ENCODE peak calls at places on chromosome 3, in eight cellular contexts. Q, H, K, Y, L, S, G and P are unnamed samples.

GRCh38 chr3:111769110-111769509 is 90.0 kb upstream of the PHLDB2 start:
- DNase-seq in Q (no peak), H (no peak), K (no peak), Y (no peak), L (no peak), S (no peak), G (no peak), P (no peak)

GRCh38 chr3:87033205-87033604 is 42.3 kb upstream of the VGLL3 start:
- DNase-seq in Q (no peak), H (no peak), K (no peak), Y (no peak), L (no peak), S (no peak), G (no peak), P (no peak)

GRCh38 chr3:126880898-126881297 is 102.0 kb upstream of the PLXNA1 start:
- DNase-seq in Q (no peak), H (no peak), K (no peak), Y (no peak), L (no peak), S (no peak), G (no peak), P (no peak)

GRCh38 chr3:112858410-112859069 is 11.9 kb upstream of the CD200R1L start:
- DNase-seq in Q (no peak), H (no peak), K (no peak), Y (no peak), L (no peak), S (no peak), G (no peak), P (no peak)

GRCh38 chr3:124972457-124972856 is 37.9 kb upstream of the MUC13 start:
- DNase-seq in Q (no peak), H (no peak), K (no peak), Y (no peak), L (no peak), S (no peak), G (no peak), P (peak)

GRCh38 chr3:79326642-79327041 is 441.2 kb downstream of the ROBO1 start:
- DNase-seq in Q (no peak), H (no peak), K (no peak), Y (no peak), L (no peak), S (no peak), G (no peak), P (no peak)

GRCh38 chr3:157091096-157091833 is 68.7 kb downstream of the CCNL1 start:
- DNase-seq in Q (no peak), H (no peak), K (no peak), Y (no peak), L (no peak), S (peak), G (no peak), P (no peak)

GRCh38 chr3:165754219-165755007 is 82.8 kb downstream of the BCHE start:
- DNase-seq in Q (no peak), H (no peak), K (peak), Y (no peak), L (no peak), S (no peak), G (no peak), P (no peak)

GRCh38 chr3:179172546-179172945 is 24.4 kb downstream of the PIK3CA start:
- DNase-seq in Q (no peak), H (no peak), K (no peak), Y (no peak), L (no peak), S (no peak), G (no peak), P (no peak)

GRCh38 chr3:156668073-156668763 is 6.2 kb upstream of the TIPARP start:
- DNase-seq in Q (peak), H (no peak), K (peak), Y (no peak), L (no peak), S (no peak), G (no peak), P (no peak)

GRCh38 chr3:20406621-20407020 is 220.6 kb upstream of the SGO1 start:
- DNase-seq in Q (no peak), H (peak), K (no peak), Y (no peak), L (no peak), S (no peak), G (no peak), P (peak)

GRCh38 chr3:111729087-111729846 is 129.8 kb upstream of the PHLDB2 start:
- DNase-seq in Q (no peak), H (no peak), K (peak), Y (no peak), L (no peak), S (no peak), G (no peak), P (no peak)

GRCh38 chr3:23659274-23659673 is 146.5 kb upstream of the UBE2E1 start:
- DNase-seq in Q (no peak), H (no peak), K (no peak), Y (peak), L (no peak), S (peak), G (no peak), P (no peak)

GRCh38 chr3:111852540-111852939 is 6.5 kb upstream of the PHLDB2 start:
- DNase-seq in Q (no peak), H (no peak), K (no peak), Y (no peak), L (no peak), S (no peak), G (peak), P (no peak)

GRCh38 chr3:195195321-195196209 is 75.4 kb downstream of the XXYLT1 start:
- DNase-seq in Q (peak), H (peak), K (no peak), Y (no peak), L (no peak), S (no peak), G (no peak), P (no peak)

GRCh38 chr3:71152892-71153265 is 430.6 kb downstream of the FOXP1 start:
- DNase-seq in Q (peak), H (no peak), K (no peak), Y (no peak), L (no peak), S (no peak), G (no peak), P (peak)

GRCh38 chr3:193040836-193041672 is 123.4 kb upstream of the MB21D2 start:
- DNase-seq in Q (peak), H (peak), K (peak), Y (peak), L (peak), S (peak), G (peak), P (peak)

GRCh38 chr3:34263014-34263714 is 464.7 kb downstream of the PDCD6IP start:
- DNase-seq in Q (no peak), H (no peak), K (no peak), Y (no peak), L (no peak), S (no peak), G (no peak), P (no peak)

GRCh38 chr3:50600841-50601591 is 10.6 kb downstream of the CISH start:
- DNase-seq in Q (peak), H (no peak), K (peak), Y (no peak), L (peak), S (no peak), G (peak), P (peak)

GRCh38 chr3:104596551-104596950 is 770.2 kb upstream of the ALCAM start:
- DNase-seq in Q (peak), H (peak), K (peak), Y (peak), L (peak), S (peak), G (peak), P (peak)

GRCh38 chr3:104596054-104596453 is 770.7 kb upstream of the ALCAM start:
- DNase-seq in Q (no peak), H (no peak), K (peak), Y (no peak), L (no peak), S (no peak), G (no peak), P (no peak)

GRCh38 chr3:104594491-104594890 is 772.2 kb upstream of the ALCAM start:
- DNase-seq in Q (no peak), H (no peak), K (no peak), Y (no peak), L (no peak), S (no peak), G (no peak), P (no peak)

GRCh38 chr3:104604326-104605010 is 762.2 kb upstream of the ALCAM start:
- DNase-seq in Q (peak), H (no peak), K (peak), Y (no peak), L (peak), S (no peak), G (no peak), P (no peak)

GRCh38 chr3:104598848-104599501 is 767.7 kb upstream of the ALCAM start:
- DNase-seq in Q (no peak), H (no peak), K (peak), Y (no peak), L (no peak), S (no peak), G (no peak), P (peak)
- TF ChIP-seq EZH2phosphoT487 in Q (no peak), H (no peak), K (no peak), Y (no peak), L (no peak), S (no peak), G (no peak), P (no peak)

DNA sequence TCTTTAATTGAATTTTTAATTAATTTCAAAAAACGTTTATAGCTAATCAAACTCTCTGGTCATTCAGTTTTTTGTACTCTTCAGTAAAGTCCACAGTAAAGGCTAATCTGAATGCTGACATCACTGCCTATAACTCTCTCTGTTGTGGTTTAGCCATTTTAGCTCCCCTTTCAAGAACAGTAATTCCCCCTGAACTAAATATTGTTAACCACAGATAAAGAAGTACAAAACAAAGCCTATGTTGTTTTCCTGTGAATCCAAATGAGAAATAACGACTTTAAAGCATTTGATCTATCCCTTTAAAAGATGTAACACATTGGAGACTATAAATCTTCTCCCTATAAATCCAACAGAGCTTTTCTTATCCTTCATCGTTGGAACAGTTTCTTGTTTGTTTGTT is 94.2 kb downstream of the ZBTB20 start:
- DNase-seq in Q (no peak), H (no peak), K (no peak), Y (no peak), L (no peak), S (no peak), G (no peak), P (no peak)
- TF ChIP-seq CTCF in Q (no peak), H (no peak), K (no peak), Y (no peak), L (no peak), S (no peak), G (no peak), P (no peak)

GRCh38 chr3:150107429-150108175 is 136.9 kb upstream of the PFN2 start:
- DNase-seq in Q (no peak), H (peak), K (no peak), Y (no peak), L (no peak), S (no peak), G (no peak), P (no peak)

GRCh38 chr3:150105025-150105424 is 134.3 kb upstream of the PFN2 start:
- DNase-seq in Q (no peak), H (no peak), K (no peak), Y (no peak), L (no peak), S (no peak), G (no peak), P (no peak)

GRCh38 chr3:150104564-150104963 is 133.9 kb upstream of the PFN2 start:
- DNase-seq in Q (no peak), H (no peak), K (no peak), Y (no peak), L (no peak), S (no peak), G (no peak), P (no peak)

GRCh38 chr3:150106752-150107428 is 136.2 kb upstream of the PFN2 start:
- DNase-seq in Q (no peak), H (peak), K (peak), Y (no peak), L (no peak), S (no peak), G (peak), P (peak)

GRCh38 chr3:150105886-150106612 is 135.4 kb upstream of the PFN2 start:
- DNase-seq in Q (no peak), H (no peak), K (no peak), Y (no peak), L (no peak), S (no peak), G (no peak), P (no peak)
- TF ChIP-seq EZH2phosphoT487 in Q (no peak), H (no peak), K (no peak), Y (no peak), L (no peak), S (no peak), G (no peak), P (no peak)

GRCh38 chr3:9406856-9407626 is 9.6 kb downstream of the SETD5 start:
- DNase-seq in Q (no peak), H (no peak), K (no peak), Y (no peak), L (no peak), S (no peak), G (no peak), P (no peak)

GRCh38 chr3:9405756-9406155 is 8.3 kb downstream of the SETD5 start:
- DNase-seq in Q (no peak), H (no peak), K (no peak), Y (no peak), L (no peak), S (no peak), G (no peak), P (no peak)

GRCh38 chr3:9403463-9403862 is 6.0 kb downstream of the SETD5 start:
- DNase-seq in Q (no peak), H (no peak), K (no peak), Y (no peak), L (no peak), S (no peak), G (no peak), P (no peak)

GRCh38 chr3:9402410-9403228 is 5.2 kb downstream of the SETD5 start:
- DNase-seq in Q (peak), H (peak), K (no peak), Y (no peak), L (no peak), S (no peak), G (peak), P (peak)

GRCh38 chr3:9404680-9405079 is 7.3 kb downstream of the SETD5 start:
- DNase-seq in Q (no peak), H (peak), K (no peak), Y (no peak), L (no peak), S (no peak), G (peak), P (no peak)
- TF ChIP-seq CTCF in Q (peak), H (peak), K (peak), Y (peak), L (peak), S (no peak), G (no peak), P (peak)

DNA sequence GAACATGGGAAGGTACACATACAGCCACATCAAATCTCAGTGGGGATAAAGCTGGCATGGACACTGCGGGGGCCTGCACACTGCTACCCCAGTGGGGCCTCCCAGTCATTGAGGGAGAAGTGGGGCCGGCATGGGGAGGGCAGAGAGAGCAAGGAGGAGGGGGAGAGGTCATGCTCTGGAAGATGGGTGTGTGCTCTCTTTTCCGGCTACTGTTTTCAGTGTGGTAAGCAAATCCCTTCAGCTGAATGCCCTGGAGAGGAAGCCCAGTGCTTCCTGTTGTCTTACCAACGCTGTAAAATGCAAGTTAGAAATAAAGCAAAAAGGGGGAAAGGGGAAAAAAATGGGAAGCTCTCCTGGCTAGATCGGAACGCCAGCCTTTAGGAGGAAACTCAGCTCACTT is 30.8 kb downstream of the NRROS start:
- DNase-seq in Q (no peak), H (no peak), K (no peak), Y (peak), L (no peak), S (no peak), G (no peak), P (no peak)
- TF ChIP-seq EZH2phosphoT487 in Q (no peak), H (no peak), K (no peak), Y (no peak), L (no peak), S (no peak), G (no peak), P (no peak)

DNA sequence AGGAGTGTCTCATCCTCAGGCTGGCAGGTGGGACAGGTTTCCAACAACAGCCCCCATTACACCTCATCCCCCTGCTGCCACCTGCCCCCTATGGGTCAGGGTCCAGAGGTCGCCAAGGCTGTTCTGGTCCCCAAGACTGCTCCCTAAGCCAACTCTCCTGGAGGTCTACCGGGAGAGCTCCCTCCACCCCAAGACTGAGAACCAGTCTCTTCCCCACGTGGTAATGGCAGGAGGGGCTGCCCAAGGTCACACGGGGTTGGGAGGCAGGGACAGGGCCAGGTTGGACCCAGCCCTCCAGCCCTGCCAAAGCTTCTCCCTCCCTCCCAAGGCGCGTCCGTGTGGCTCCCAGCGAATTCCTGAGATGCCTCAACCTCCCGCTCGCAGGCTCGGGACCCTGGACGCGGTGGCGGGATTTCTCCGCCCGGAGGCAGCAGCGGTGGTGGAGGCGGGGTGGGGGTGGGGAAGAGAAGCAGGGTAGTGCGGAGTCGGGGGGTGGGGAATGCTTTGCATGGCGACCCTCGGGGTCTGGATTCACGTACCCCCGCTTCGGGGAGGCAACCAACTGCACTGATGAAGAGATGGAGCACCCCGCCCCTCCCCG is 80.1 kb downstream of the IQSEC1 start:
- DNase-seq in Q (peak), H (peak), K (peak), Y (no peak), L (no peak), S (no peak), G (peak), P (peak)
- TF ChIP-seq CTCF in Q (peak), H (peak), K (peak), Y (peak), L (peak), S (no peak), G (no peak), P (no peak)

GRCh38 chr3:105260385-105260784 is 106.3 kb upstream of the ALCAM start:
- DNase-seq in Q (no peak), H (no peak), K (no peak), Y (no peak), L (peak), S (no peak), G (no peak), P (no peak)
- TF ChIP-seq EZH2phosphoT487 in Q (no peak), H (no peak), K (no peak), Y (no peak), L (no peak), S (no peak), G (no peak), P (no peak)

DNA sequence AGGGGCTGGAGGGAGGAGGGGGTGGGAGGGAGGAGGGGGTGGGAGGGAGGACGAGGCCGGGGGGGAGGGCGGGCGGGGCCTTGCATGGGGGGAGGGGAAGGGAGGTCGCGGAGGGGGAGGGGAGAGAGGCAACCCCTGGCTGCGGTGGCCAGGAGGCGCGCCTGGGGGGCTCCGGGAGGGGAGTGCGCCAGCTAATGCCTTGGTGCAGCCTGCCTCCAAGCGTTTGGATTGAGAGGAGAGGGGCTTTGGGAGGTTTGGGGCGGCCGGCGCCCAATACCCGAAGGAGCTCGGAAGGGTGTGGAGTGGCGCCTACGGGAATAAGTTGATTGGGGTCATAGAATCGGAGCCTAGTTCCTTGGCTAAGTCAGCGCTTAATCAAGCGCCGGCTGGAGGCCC is 544 bp downstream of the TFG start:
- DNase-seq in Q (peak), H (peak), K (peak), Y (peak), L (no peak), S (peak), G (peak), P (peak)
- TF ChIP-seq CTCF in Q (no peak), H (peak), K (no peak), Y (no peak), L (no peak), S (no peak), G (peak), P (peak)